ENCODE peak calls at places on chromosome 21, in five cellular contexts. One of them, this sample, is unnamed.

GRCh38 chr21:27024971-27025370 is 58.1 kb upstream of the ADAMTS5 start:
- DNase-seq in CD8-positive, alpha-beta memory T cell: no peak
- DNase-seq in DMS153: no peak
- DNase-seq in GM23248: peak
- DNase-seq in left colon: no peak
- DNase-seq in this sample: no peak

GRCh38 chr21:32770514-32771133 is 931 bp downstream of the PAXBP1 start:
- DNase-seq in CD8-positive, alpha-beta memory T cell: no peak
- DNase-seq in DMS153: no peak
- DNase-seq in GM23248: peak
- DNase-seq in left colon: peak
- DNase-seq in this sample: no peak

GRCh38 chr21:26405735-26406361 is 167.2 kb downstream of the CYYR1 start:
- DNase-seq in CD8-positive, alpha-beta memory T cell: no peak
- DNase-seq in DMS153: no peak
- DNase-seq in GM23248: peak
- DNase-seq in left colon: no peak
- DNase-seq in this sample: no peak

GRCh38 chr21:28884481-28884880 is 108.2 kb downstream of the LTN1 start:
- DNase-seq in CD8-positive, alpha-beta memory T cell: no peak
- DNase-seq in DMS153: no peak
- DNase-seq in GM23248: peak
- DNase-seq in left colon: no peak
- DNase-seq in this sample: no peak

GRCh38 chr21:31557421-31557955 is 102.0 kb upstream of the SOD1 start:
- DNase-seq in CD8-positive, alpha-beta memory T cell: peak
- DNase-seq in DMS153: no peak
- DNase-seq in GM23248: no peak
- DNase-seq in left colon: no peak
- DNase-seq in this sample: no peak

GRCh38 chr21:45989355-45990048 is 7.9 kb downstream of the COL6A1 start:
- DNase-seq in CD8-positive, alpha-beta memory T cell: no peak
- DNase-seq in DMS153: no peak
- DNase-seq in GM23248: no peak
- DNase-seq in left colon: peak
- DNase-seq in this sample: no peak

GRCh38 chr21:38944903-38945302 is 139.2 kb downstream of the ETS2 start:
- DNase-seq in CD8-positive, alpha-beta memory T cell: no peak
- DNase-seq in DMS153: no peak
- DNase-seq in GM23248: no peak
- DNase-seq in left colon: no peak
- DNase-seq in this sample: peak

GRCh38 chr21:41065539-41065938 is 102.4 kb upstream of the BACE2 start:
- DNase-seq in CD8-positive, alpha-beta memory T cell: no peak
- DNase-seq in DMS153: no peak
- DNase-seq in GM23248: peak
- DNase-seq in left colon: no peak
- DNase-seq in this sample: no peak

GRCh38 chr21:17602874-17603273 is 9.8 kb downstream of the BTG3 start:
- DNase-seq in CD8-positive, alpha-beta memory T cell: no peak
- DNase-seq in DMS153: no peak
- DNase-seq in GM23248: peak
- DNase-seq in left colon: no peak
- DNase-seq in this sample: no peak

GRCh38 chr21:7952648-7953047 is 2568.7 kb upstream of the TPTE start:
- DNase-seq in CD8-positive, alpha-beta memory T cell: no peak
- DNase-seq in DMS153: no peak
- DNase-seq in GM23248: no peak
- DNase-seq in left colon: no peak
- DNase-seq in this sample: no peak

GRCh38 chr21:15415541-15416261 is 314.1 kb upstream of the USP25 start:
- DNase-seq in CD8-positive, alpha-beta memory T cell: no peak
- DNase-seq in DMS153: no peak
- DNase-seq in GM23248: peak
- DNase-seq in left colon: no peak
- DNase-seq in this sample: no peak

This sample was measured in mesenteric fat pad.